ENCODE peak calls at places on chromosomes 16 and 17, in nine cellular contexts. P is mesendoderm; M is fibroblast of pulmonary artery; L is CD8-positive, alpha-beta memory T cell; X is uterus; R is lower lobe of right lung; V is skeletal muscle cell; N is astrocyte of the spinal cord; Y is Caco-2. U is an unnamed sample.

GRCh38 chr16:15741207-15741871 is 91.3 kb downstream of the NDE1 start:
- DNase-seq in M (no peak), X (no peak), L (no peak), R (no peak), V (no peak), Y (no peak), N (no peak), P (no peak), U (no peak)

GRCh38 chr16:2967211-2967631 is 1.9 kb upstream of the PAQR4 start:
- DNase-seq in R (no peak), X (no peak), M (no peak), P (no peak), L (no peak), N (no peak), Y (no peak), V (no peak), U (no peak)

GRCh38 chr16:35748621-35749252 is 2289.3 kb downstream of the TP53TG3F start:
- DNase-seq in L (no peak), N (no peak), R (no peak), V (no peak), X (no peak), M (no peak), Y (no peak), P (no peak), U (no peak)

GRCh38 chr17:15926039-15926740 is 18.7 kb upstream of the ADORA2B start:
- DNase-seq in M (peak), V (no peak), N (no peak), L (no peak), Y (no peak), R (no peak), P (peak), X (peak), U (no peak)

GRCh38 chr16:65807858-65808257 is 558.6 kb upstream of the CDH5 start:
- DNase-seq in M (no peak), Y (no peak), X (no peak), R (no peak), N (no peak), V (no peak), L (no peak), P (no peak), U (no peak)

GRCh38 chr16:22624759-22625533 is 114.3 kb downstream of the NPIPB5 start:
- DNase-seq in L (no peak), X (no peak), M (no peak), N (no peak), P (no peak), V (no peak), Y (no peak), R (no peak), U (no peak)

GRCh38 chr17:4852504-4853075 is 19.4 kb downstream of the MINK1 start:
- DNase-seq in X (no peak), M (peak), L (peak), Y (no peak), V (no peak), N (peak), R (no peak), P (no peak), U (no peak)

GRCh38 chr17:16342979-16343378 is 10.3 kb downstream of the CENPV start:
- DNase-seq in P (no peak), V (no peak), Y (no peak), X (no peak), R (no peak), N (peak), L (no peak), M (peak), U (no peak)

GRCh38 chr17:42818379-42818778 is 5.7 kb downstream of the BECN1 start:
- DNase-seq in N (no peak), X (no peak), Y (no peak), R (no peak), P (no peak), M (peak), L (no peak), V (peak), U (no peak)

GRCh38 chr17:29640413-29640812 is 17.7 kb upstream of the CORO6 start:
- DNase-seq in X (no peak), P (peak), N (peak), Y (no peak), V (peak), R (no peak), L (no peak), M (peak), U (no peak)

GRCh38 chr16:12535535-12536411 is 267.9 kb downstream of the CPPED1 start:
- DNase-seq in N (peak), X (no peak), V (no peak), P (peak), M (peak), Y (no peak), R (no peak), L (no peak), U (no peak)

GRCh38 chr16:85402910-85403692 is 210.0 kb upstream of the GSE1 start:
- DNase-seq in M (peak), N (peak), L (no peak), R (peak), Y (peak), V (peak), P (peak), X (peak), U (no peak)

GRCh38 chr17:68497885-68498319 is 14.3 kb upstream of the PRKAR1A start:
- DNase-seq in X (no peak), N (no peak), L (no peak), P (no peak), R (peak), Y (no peak), V (no peak), M (no peak), U (no peak)
- H3K4me3 ChIP-seq in X (no peak), N (no peak), L (no peak), P (no peak), R (peak), Y (no peak), V (no peak), M (no peak), U (no peak)

DNA sequence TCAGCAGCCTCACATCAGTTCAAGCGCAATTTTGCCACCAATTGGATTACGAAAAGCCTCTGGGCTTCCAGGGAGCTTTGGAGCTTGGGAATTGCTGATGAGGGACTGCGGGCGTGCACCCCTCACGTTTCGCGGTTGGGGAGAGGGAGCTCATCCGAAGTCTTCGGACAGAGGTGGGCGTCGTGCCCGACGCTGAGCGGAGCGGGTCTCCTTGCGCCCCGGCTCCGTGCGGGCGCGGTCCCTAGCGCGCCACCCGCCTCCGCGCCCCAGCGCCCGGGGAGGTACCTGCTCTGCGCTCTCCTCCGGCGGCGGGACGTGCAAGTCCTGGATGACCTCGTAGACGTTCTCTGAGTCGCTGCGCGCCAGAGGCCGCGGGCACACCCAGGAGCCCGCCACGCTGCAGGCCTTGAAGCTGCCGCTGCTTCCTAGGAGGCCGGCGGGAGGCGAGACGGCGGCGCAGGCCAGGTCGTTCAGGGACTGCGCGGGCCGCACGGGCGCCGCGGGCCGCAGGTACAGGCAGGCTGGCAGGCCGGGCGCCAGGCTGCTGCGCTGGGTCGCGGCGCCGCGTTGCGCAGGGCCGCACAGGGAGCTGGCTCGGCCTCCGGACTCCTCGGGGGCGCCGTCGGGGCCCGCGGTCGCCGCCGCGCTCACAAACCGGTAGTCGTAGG is 3.2 kb downstream of the ARHGAP27 start:
- DNase-seq in M (no peak), P (peak), N (peak), R (peak), Y (no peak), V (no peak), L (no peak), X (no peak), U (no peak)
- H3K4me3 ChIP-seq in M (no peak), P (no peak), N (no peak), R (no peak), Y (no peak), V (no peak), L (no peak), X (no peak), U (no peak)

GRCh38 chr16:4239682-4240175 is 2.2 kb downstream of the SRL start:
- DNase-seq in N (no peak), R (no peak), X (no peak), P (no peak), M (no peak), V (no peak), Y (no peak), L (no peak), U (no peak)
- H3K4me3 ChIP-seq in N (no peak), R (peak), X (peak), P (no peak), M (no peak), V (no peak), Y (no peak), L (no peak), U (no peak)

GRCh38 chr16:20610192-20610891 is 34.2 kb upstream of the ACSM2B start:
- DNase-seq in X (no peak), P (no peak), N (no peak), M (no peak), L (no peak), R (peak), Y (no peak), V (no peak), U (no peak)

GRCh38 chr16:20612551-20613470 is 36.6 kb upstream of the ACSM2B start:
- DNase-seq in N (no peak), R (peak), L (no peak), Y (no peak), V (no peak), X (no peak), M (no peak), P (no peak), U (no peak)

GRCh38 chr16:20610892-20611349 is 34.8 kb upstream of the ACSM2B start:
- DNase-seq in P (no peak), V (no peak), X (no peak), R (no peak), Y (no peak), N (no peak), L (no peak), M (no peak), U (no peak)

GRCh38 chr16:20611975-20612471 is 35.9 kb upstream of the ACSM2B start:
- DNase-seq in X (peak), R (no peak), N (no peak), V (no peak), P (no peak), M (no peak), Y (no peak), L (no peak), U (no peak)

DNA sequence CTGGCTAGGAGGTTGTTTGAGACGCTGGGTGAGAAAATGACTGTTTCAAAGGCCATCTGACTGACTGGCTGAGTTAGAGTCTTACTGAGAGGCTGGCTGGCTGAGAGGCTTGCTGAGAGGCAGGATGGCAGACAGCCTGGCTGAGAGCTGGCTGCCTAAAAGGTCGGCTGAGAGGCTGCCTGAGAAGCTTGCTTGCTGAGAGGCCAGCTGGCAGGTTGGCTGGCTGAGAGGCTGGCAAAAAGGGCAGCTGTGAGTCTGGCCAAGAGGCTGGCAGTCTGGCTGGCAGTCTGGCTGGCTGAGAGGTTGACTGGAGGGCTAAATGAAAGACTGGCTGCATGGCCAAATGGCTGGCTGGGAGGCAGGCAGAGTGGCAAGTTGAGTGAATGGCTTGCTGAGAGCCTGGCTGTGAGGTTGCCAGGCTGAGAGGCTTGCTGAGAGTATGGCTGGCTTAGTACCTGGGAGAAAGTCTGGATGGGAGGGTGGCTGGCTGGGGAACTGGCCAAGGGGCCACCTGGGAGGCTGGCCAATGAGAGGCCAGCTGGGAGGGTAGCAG is 35.3 kb upstream of the ACSM2B start:
- DNase-seq in V (no peak), R (peak), M (no peak), P (no peak), Y (no peak), L (no peak), X (no peak), N (no peak), U (no peak)
- H3K4me3 ChIP-seq in V (no peak), R (no peak), M (no peak), P (no peak), Y (no peak), L (no peak), X (no peak), N (no peak), U (no peak)

GRCh38 chr17:50708050-50709000 is 611 bp upstream of the ANKRD40 start:
- DNase-seq in P (no peak), R (no peak), V (no peak), X (no peak), M (no peak), L (no peak), Y (no peak), N (peak), U (no peak)
- H3K4me3 ChIP-seq in P (peak), R (peak), V (peak), X (peak), M (peak), L (peak), Y (peak), N (peak), U (peak)

GRCh38 chr16:13958438-13958837 is 38.5 kb downstream of the ERCC4 start:
- DNase-seq in L (no peak), Y (no peak), V (no peak), X (no peak), R (no peak), N (no peak), M (no peak), P (no peak), U (no peak)
- H3K4me3 ChIP-seq in L (no peak), Y (no peak), V (no peak), X (no peak), R (no peak), N (no peak), M (no peak), P (no peak), U (no peak)

DNA sequence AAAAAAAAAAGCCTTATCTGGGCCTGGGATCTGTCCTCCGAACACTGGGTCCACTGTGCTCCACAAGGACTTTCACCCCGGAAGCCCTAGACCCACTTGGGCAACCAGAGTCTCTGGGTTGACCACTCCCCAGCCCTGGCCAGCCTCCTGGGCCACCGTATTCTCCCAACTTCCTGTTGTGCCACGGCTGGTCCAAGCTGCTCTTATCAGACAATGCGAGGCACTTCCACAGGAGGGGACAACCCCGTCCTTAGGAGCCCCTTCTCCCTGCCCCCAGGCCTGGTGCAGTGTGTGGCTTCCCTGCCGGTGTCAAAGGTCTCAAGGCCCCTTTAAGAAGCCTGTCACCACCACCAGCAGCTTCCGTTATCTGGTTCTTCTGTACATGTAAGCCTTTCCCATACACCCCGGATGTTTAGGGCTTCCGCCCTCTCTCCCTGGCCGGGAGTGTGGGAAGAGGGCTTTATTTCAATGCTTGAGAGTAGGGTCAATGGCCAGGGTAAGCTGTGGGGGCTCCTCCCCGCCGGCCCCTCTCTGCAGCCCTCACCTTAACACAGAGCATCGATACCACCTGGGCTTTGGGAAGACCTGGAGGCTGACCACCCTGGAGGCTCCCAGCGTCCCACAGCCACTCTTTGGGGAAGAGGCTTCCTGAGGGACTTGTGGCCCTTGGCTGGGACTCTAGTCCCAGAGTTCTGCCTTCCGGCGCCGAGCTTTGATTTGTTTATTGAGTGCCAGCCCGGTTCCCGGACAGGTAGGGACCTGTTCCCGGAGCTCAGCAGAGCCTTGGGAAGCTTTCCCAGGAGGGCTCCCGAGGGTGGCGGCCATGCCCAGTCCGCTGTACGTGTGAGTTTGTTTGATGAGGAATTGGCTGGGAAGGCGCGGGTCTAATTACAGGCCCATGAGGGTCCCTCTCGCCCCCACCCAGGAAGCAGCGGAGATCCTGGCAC is 313.1 kb downstream of the SEC14L1 start:
- DNase-seq in X (no peak), R (no peak), P (peak), V (no peak), L (peak), M (no peak), N (no peak), Y (peak), U (no peak)
- H3K4me3 ChIP-seq in X (no peak), R (peak), P (no peak), V (no peak), L (peak), M (no peak), N (no peak), Y (no peak), U (no peak)

DNA sequence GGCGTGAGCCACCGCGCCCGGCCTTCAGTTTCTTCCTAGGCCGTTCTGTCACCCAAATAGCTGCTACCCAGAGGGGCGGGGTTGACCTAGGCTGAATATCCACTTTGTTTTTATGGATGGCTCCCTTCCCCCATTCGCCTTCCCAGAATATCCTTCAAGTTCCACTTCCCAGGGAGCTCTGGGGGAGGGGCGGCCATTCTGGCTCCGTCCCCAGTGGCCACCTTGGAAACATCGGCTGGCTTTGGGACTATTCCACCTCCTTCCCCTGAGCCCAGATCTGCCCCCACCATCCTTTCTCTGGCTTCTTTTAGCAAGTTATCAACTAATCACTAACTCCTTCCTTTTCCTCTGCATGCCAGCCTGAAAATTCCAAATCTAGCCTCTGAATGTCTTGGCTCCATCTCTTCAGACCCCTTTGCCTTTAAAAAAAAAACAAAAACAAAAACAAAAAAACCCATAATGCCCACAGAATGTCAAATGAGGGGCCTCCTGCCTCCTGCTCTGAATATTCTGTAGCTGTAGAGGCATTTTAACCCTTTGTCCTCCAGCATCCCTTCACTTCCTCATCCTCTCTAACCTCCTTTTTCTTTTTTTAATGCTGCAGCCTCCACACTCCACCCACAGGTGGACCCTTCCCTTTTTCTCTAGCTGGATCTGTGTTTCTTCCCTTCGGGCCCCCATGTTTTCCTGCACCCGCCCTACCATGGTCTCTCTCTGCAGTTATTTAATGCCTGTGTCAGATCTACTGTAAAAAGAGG is 6.4 kb downstream of the ATP1B2 start:
- DNase-seq in X (peak), M (peak), R (no peak), L (no peak), Y (no peak), N (no peak), P (peak), V (no peak), U (no peak)
- H3K4me3 ChIP-seq in X (no peak), M (no peak), R (no peak), L (no peak), Y (no peak), N (no peak), P (no peak), V (no peak), U (no peak)